ENCODE peak calls at places on chromosomes 4 and X, in ten cellular contexts. R, T, F, N, Z, U, A, M, G and P are unnamed samples.

GRCh38 chr4:1797298-1797860 is 4.3 kb downstream of the FGFR3 start:
- DNase-seq in Z (no peak), T (no peak), M (no peak), G (no peak), A (no peak), U (no peak), F (no peak), R (no peak), N (no peak), P (no peak)

GRCh38 chrX:2262679-2263055 is 238.1 kb downstream of the DHRSX start:
- DNase-seq in G (no peak), M (no peak), U (no peak), Z (no peak), T (no peak), F (no peak), R (no peak), A (no peak), N (no peak), P (peak)

GRCh38 chr4:17763931-17764330 is 17.5 kb downstream of the FAM184B start:
- DNase-seq in U (no peak), M (no peak), G (no peak), N (no peak), F (no peak), T (no peak), R (no peak), A (no peak), Z (no peak), P (no peak)

GRCh38 chr4:182649698-182650477 is 267.3 kb downstream of the DCTD start:
- DNase-seq in R (no peak), G (no peak), N (peak), A (no peak), U (no peak), M (no peak), Z (no peak), T (no peak), F (no peak), P (no peak)

GRCh38 chr4:19239565-19239964 is 1012.1 kb upstream of the SLIT2 start:
- DNase-seq in Z (no peak), N (peak), T (no peak), R (peak), U (no peak), F (no peak), G (no peak), M (no peak), A (peak), P (no peak)

GRCh38 chrX:7654316-7654715 is 188.7 kb upstream of the VCX start:
- DNase-seq in Z (no peak), F (no peak), U (no peak), M (no peak), A (no peak), R (no peak), G (no peak), N (no peak), T (no peak), P (no peak)

GRCh38 chr4:114272226-114272625 is 292.8 kb upstream of the ARSJ start:
- DNase-seq in N (peak), F (no peak), G (no peak), U (no peak), A (peak), Z (no peak), M (no peak), R (peak), T (no peak), P (no peak)

GRCh38 chr4:171813195-171813955 is at the start of gene GALNTL6:
- DNase-seq in G (peak), R (no peak), M (no peak), F (peak), U (no peak), N (no peak), T (no peak), A (peak), Z (no peak), P (peak)

GRCh38 chr4:158003212-158003611 is 169.6 kb downstream of the GASK1B start:
- DNase-seq in G (no peak), F (no peak), R (no peak), U (no peak), T (no peak), M (no peak), Z (no peak), N (no peak), A (no peak), P (no peak)

GRCh38 chrX:100731441-100732281 is at the start of gene SYTL4:
- DNase-seq in F (peak), T (peak), U (no peak), G (no peak), A (no peak), Z (peak), N (no peak), M (no peak), R (no peak), P (peak)

GRCh38 chrX:115957862-115958490 is 212.6 kb upstream of the AGTR2 start:
- DNase-seq in M (no peak), N (no peak), T (peak), R (no peak), A (no peak), Z (no peak), U (no peak), G (peak), F (no peak), P (no peak)

GRCh38 chr4:157674699-157675098 is 454.2 kb downstream of the GRIA2 start:
- DNase-seq in N (no peak), U (peak), M (no peak), A (no peak), G (peak), T (no peak), R (no peak), Z (no peak), F (no peak), P (no peak)

GRCh38 chr4:123216946-123217345 is 179.6 kb upstream of the SPRY1 start:
- DNase-seq in F (no peak), G (no peak), R (no peak), Z (no peak), T (no peak), U (no peak), A (no peak), M (no peak), N (no peak), P (no peak)

GRCh38 chrX:17986977-17987376 is 125.9 kb upstream of the RAI2 start:
- DNase-seq in A (no peak), G (no peak), M (no peak), U (no peak), F (no peak), R (no peak), N (no peak), T (no peak), Z (no peak), P (no peak)

GRCh38 chrX:45596190-45596808 is 395.6 kb upstream of the DIPK2B start:
- DNase-seq in A (no peak), N (peak), U (no peak), Z (no peak), G (no peak), R (no peak), M (no peak), F (no peak), T (no peak), P (no peak)

GRCh38 chr4:81471361-81472248 is at the start of gene RASGEF1B:
- DNase-seq in T (peak), F (peak), M (peak), R (no peak), N (peak), U (peak), G (peak), A (no peak), Z (peak), P (peak)

GRCh38 chrX:39883664-39884063 is 214.1 kb downstream of the BCOR start:
- DNase-seq in G (no peak), N (no peak), F (no peak), T (no peak), Z (no peak), A (no peak), M (peak), R (no peak), U (no peak), P (no peak)

GRCh38 chrX:49073641-49074575 is at the start of gene PRAF2:
- DNase-seq in M (peak), A (peak), Z (peak), N (peak), R (peak), T (peak), U (peak), G (peak), F (peak), P (peak)

GRCh38 chrX:24870143-24870542 is 145.6 kb downstream of the ARX start:
- DNase-seq in T (no peak), G (no peak), M (no peak), F (no peak), R (no peak), N (peak), A (peak), U (no peak), Z (no peak), P (no peak)

GRCh38 chrX:48800574-48801280 is 1.1 kb upstream of the HDAC6 start:
- DNase-seq in M (no peak), N (no peak), T (no peak), U (no peak), F (peak), A (no peak), Z (no peak), G (no peak), R (no peak), P (no peak)

GRCh38 chr4:144627663-144628076 is 18.3 kb upstream of the HHIP start:
- DNase-seq in T (no peak), Z (no peak), U (no peak), M (no peak), G (no peak), A (no peak), F (no peak), R (no peak), N (no peak), P (no peak)

GRCh38 chr4:125741825-125742452 is 427.2 kb downstream of the FAT4 start:
- DNase-seq in T (peak), A (no peak), R (no peak), N (peak), Z (no peak), G (peak), M (no peak), U (no peak), F (peak), P (no peak)